ENCODE peak calls at places on chromosome 3, in four cellular contexts. One of them, this sample, is unnamed.

GRCh38 chr3:27114684-27115083 is 254.5 kb downstream of the NEK10 start:
- DNase-seq in breast epithelium: no peak
- DNase-seq in CD4-positive, alpha-beta T cell: no peak
- DNase-seq in fibroblast of lung: peak; percentile 57
- DNase-seq in this sample: no peak

GRCh38 chr3:4709336-4709735 is 216.2 kb downstream of the ITPR1 start:
- DNase-seq in breast epithelium: no peak
- DNase-seq in CD4-positive, alpha-beta T cell: no peak
- DNase-seq in fibroblast of lung: no peak
- DNase-seq in this sample: no peak

GRCh38 chr3:74328505-74328904 is 286.0 kb downstream of the CNTN3 start:
- DNase-seq in breast epithelium: no peak
- DNase-seq in CD4-positive, alpha-beta T cell: no peak
- DNase-seq in fibroblast of lung: no peak
- DNase-seq in this sample: no peak

GRCh38 chr3:161221881-161222600 is 930 bp downstream of the NMD3 start:
- DNase-seq in breast epithelium: no peak
- DNase-seq in CD4-positive, alpha-beta T cell: no peak
- DNase-seq in fibroblast of lung: peak; percentile 27
- DNase-seq in this sample: no peak

GRCh38 chr3:122609798-122610559 is 32.5 kb downstream of the PARP15 start:
- DNase-seq in breast epithelium: no peak
- DNase-seq in CD4-positive, alpha-beta T cell: no peak
- DNase-seq in fibroblast of lung: peak; percentile 84
- DNase-seq in this sample: no peak

GRCh38 chr3:41575754-41576153 is 376.4 kb downstream of the CTNNB1 start:
- DNase-seq in breast epithelium: no peak
- DNase-seq in CD4-positive, alpha-beta T cell: no peak
- DNase-seq in fibroblast of lung: no peak
- DNase-seq in this sample: no peak

GRCh38 chr3:143040264-143040879 is 39.0 kb downstream of the U2SURP start:
- DNase-seq in breast epithelium: no peak
- DNase-seq in CD4-positive, alpha-beta T cell: no peak
- DNase-seq in fibroblast of lung: peak; percentile 34
- DNase-seq in this sample: no peak

GRCh38 chr3:8261018-8261417 is 240.6 kb upstream of the LMCD1 start:
- DNase-seq in breast epithelium: no peak
- DNase-seq in CD4-positive, alpha-beta T cell: no peak
- DNase-seq in fibroblast of lung: no peak
- DNase-seq in this sample: no peak

GRCh38 chr3:162610261-162610660 is 1113.7 kb downstream of the OTOL1 start:
- DNase-seq in breast epithelium: no peak
- DNase-seq in CD4-positive, alpha-beta T cell: no peak
- DNase-seq in fibroblast of lung: no peak
- DNase-seq in this sample: no peak

GRCh38 chr3:100726706-100727105 is 17.4 kb downstream of the TFG start:
- DNase-seq in breast epithelium: no peak
- DNase-seq in CD4-positive, alpha-beta T cell: no peak
- DNase-seq in fibroblast of lung: no peak
- DNase-seq in this sample: no peak

GRCh38 chr3:20696393-20697045 is 510.5 kb upstream of the SGO1 start:
- DNase-seq in breast epithelium: no peak
- DNase-seq in CD4-positive, alpha-beta T cell: no peak
- DNase-seq in fibroblast of lung: no peak
- DNase-seq in this sample: no peak

GRCh38 chr3:127368186-127369032 is 80.6 kb upstream of the PRR20G start:
- DNase-seq in breast epithelium: no peak
- DNase-seq in CD4-positive, alpha-beta T cell: no peak
- DNase-seq in fibroblast of lung: no peak
- DNase-seq in this sample: no peak

GRCh38 chr3:69305011-69305410 is 80.9 kb downstream of the FRMD4B start:
- DNase-seq in breast epithelium: no peak
- DNase-seq in CD4-positive, alpha-beta T cell: no peak
- DNase-seq in fibroblast of lung: peak; percentile 48
- DNase-seq in this sample: no peak

DNA sequence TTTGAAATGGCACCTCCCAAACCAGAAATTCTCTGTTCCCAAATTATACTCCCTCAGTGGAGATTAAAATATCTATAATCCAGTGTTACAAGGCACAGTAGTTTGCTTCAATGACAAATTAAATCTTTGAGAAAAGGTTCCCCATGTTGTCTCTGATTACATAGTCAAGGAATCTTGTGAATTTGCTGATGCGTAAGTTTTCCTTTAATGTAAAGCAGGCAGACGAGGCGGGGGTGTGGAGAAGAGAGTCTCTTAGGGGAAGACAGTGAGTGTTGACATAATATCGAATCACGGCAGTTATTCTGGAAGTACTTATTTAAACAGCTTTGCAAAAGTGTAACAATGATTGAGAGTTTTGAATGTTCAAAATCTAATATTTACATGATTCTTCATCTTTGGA is 236.4 kb upstream of the RARB start:
- DNase-seq in breast epithelium: no peak
- DNase-seq in CD4-positive, alpha-beta T cell: no peak
- DNase-seq in fibroblast of lung: no peak
- DNase-seq in this sample: no peak
- H3K27ac ChIP-seq in breast epithelium: no peak overlapping the region
- H3K27ac ChIP-seq in CD4-positive, alpha-beta T cell: no peak overlapping the region
- H3K27ac ChIP-seq in fibroblast of lung: no peak overlapping the region
- H3K27ac ChIP-seq in this sample: no peak overlapping the region

GRCh38 chr3:46675426-46675825 is 18.1 kb downstream of the ALS2CL start:
- DNase-seq in breast epithelium: no peak
- DNase-seq in CD4-positive, alpha-beta T cell: no peak
- DNase-seq in fibroblast of lung: no peak
- DNase-seq in this sample: no peak
- H3K27ac ChIP-seq in breast epithelium: no peak overlapping the region
- H3K27ac ChIP-seq in CD4-positive, alpha-beta T cell: no peak overlapping the region
- H3K27ac ChIP-seq in fibroblast of lung: no peak overlapping the region
- H3K27ac ChIP-seq in this sample: no peak overlapping the region

DNA sequence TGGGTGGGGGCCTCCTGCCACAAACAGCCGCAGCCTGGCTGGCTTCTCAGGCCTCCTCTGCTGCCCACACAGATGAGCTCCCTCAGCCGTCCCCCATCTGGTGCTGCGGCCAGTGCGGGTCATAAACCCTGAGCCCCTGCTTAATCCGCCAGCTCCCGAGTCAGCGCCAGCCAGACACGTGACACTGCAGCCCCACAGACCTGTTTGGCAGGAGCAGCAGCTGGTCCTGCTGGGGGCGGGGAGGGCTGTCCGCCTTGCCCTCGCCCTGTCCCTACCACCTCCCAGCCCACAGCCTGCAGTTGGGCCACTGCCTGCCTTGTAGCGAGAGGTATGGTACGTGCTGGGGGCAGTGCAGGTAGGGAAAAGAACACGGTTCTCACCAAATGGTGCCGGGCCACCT is 86.2 kb downstream of the IQSEC1 start:
- DNase-seq in breast epithelium: no peak
- DNase-seq in CD4-positive, alpha-beta T cell: no peak
- DNase-seq in fibroblast of lung: no peak
- DNase-seq in this sample: no peak
- H3K27ac ChIP-seq in breast epithelium: no peak overlapping the region
- H3K27ac ChIP-seq in CD4-positive, alpha-beta T cell: no peak overlapping the region
- H3K27ac ChIP-seq in fibroblast of lung: no peak overlapping the region
- H3K27ac ChIP-seq in this sample: no peak overlapping the region

GRCh38 chr3:33119891-33120290 is 6.1 kb downstream of the CRTAP start:
- DNase-seq in breast epithelium: no peak
- DNase-seq in CD4-positive, alpha-beta T cell: no peak
- DNase-seq in fibroblast of lung: no peak
- DNase-seq in this sample: no peak
- H3K27ac ChIP-seq in breast epithelium: no peak overlapping the region
- H3K27ac ChIP-seq in CD4-positive, alpha-beta T cell: no peak overlapping the region
- H3K27ac ChIP-seq in fibroblast of lung: no peak overlapping the region
- H3K27ac ChIP-seq in this sample: no peak overlapping the region

GRCh38 chr3:56784452-56785001 is 17.2 kb downstream of the ARHGEF3 start:
- DNase-seq in breast epithelium: no peak
- DNase-seq in CD4-positive, alpha-beta T cell: no peak
- DNase-seq in fibroblast of lung: no peak
- DNase-seq in this sample: no peak

GRCh38 chr3:56787784-56788256 is 13.9 kb downstream of the ARHGEF3 start:
- DNase-seq in breast epithelium: no peak
- DNase-seq in CD4-positive, alpha-beta T cell: no peak
- DNase-seq in fibroblast of lung: no peak
- DNase-seq in this sample: no peak

GRCh38 chr3:56783644-56784451 is 17.9 kb downstream of the ARHGEF3 start:
- DNase-seq in breast epithelium: peak; percentile 81
- DNase-seq in CD4-positive, alpha-beta T cell: peak; percentile 64
- DNase-seq in fibroblast of lung: peak; percentile 91
- DNase-seq in this sample: no peak

GRCh38 chr3:56787258-56787777 is 14.4 kb downstream of the ARHGEF3 start:
- DNase-seq in breast epithelium: no peak
- DNase-seq in CD4-positive, alpha-beta T cell: no peak
- DNase-seq in fibroblast of lung: no peak
- DNase-seq in this sample: no peak

DNA sequence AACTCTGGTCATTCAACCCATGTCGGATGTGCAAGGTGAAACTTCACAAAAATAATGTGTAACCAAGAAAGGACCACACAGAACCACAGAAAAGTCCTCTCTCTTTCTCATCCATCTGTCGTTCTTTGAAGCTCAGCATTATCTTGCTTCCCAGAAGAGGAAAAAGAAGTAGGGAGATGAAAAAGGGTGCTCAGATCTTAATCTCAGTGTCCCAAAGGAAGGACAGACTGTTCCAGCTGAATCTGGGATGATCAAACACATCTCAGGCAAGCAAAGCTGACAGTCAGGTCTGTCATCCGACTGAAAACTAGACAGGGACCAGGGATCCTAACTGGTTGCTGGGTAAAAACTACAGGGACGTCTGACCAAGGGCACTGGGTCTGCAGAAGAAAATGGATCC is 16.2 kb downstream of the ARHGEF3 start:
- DNase-seq in breast epithelium: no peak
- DNase-seq in CD4-positive, alpha-beta T cell: no peak
- DNase-seq in fibroblast of lung: no peak
- DNase-seq in this sample: no peak
- H3K27ac ChIP-seq in breast epithelium: peak overlapping the region; percentile 74
- H3K27ac ChIP-seq in CD4-positive, alpha-beta T cell: peak overlapping the region; percentile 82
- H3K27ac ChIP-seq in fibroblast of lung: no peak overlapping the region
- H3K27ac ChIP-seq in this sample: no peak overlapping the region

GRCh38 chr3:11154036-11154952 is at the start of gene HRH1:
- DNase-seq in breast epithelium: no peak
- DNase-seq in CD4-positive, alpha-beta T cell: no peak
- DNase-seq in fibroblast of lung: peak; percentile 30
- DNase-seq in this sample: peak; percentile 9
- H3K27ac ChIP-seq in breast epithelium: peak within 1 kb of the TSS; percentile 13
- H3K27ac ChIP-seq in CD4-positive, alpha-beta T cell: no peak within 1 kb of the TSS
- H3K27ac ChIP-seq in fibroblast of lung: peak within 1 kb of the TSS; percentile 79
- H3K27ac ChIP-seq in this sample: no peak within 1 kb of the TSS

GRCh38 chr3:172052405-172052804 is 13.0 kb downstream of the FNDC3B start:
- DNase-seq in breast epithelium: no peak
- DNase-seq in CD4-positive, alpha-beta T cell: no peak
- DNase-seq in fibroblast of lung: no peak
- DNase-seq in this sample: no peak

GRCh38 chr3:172051957-172052354 is 12.6 kb downstream of the FNDC3B start:
- DNase-seq in breast epithelium: no peak
- DNase-seq in CD4-positive, alpha-beta T cell: no peak
- DNase-seq in fibroblast of lung: no peak
- DNase-seq in this sample: no peak

GRCh38 chr3:172056416-172056815 is 17.0 kb downstream of the FNDC3B start:
- DNase-seq in breast epithelium: no peak
- DNase-seq in CD4-positive, alpha-beta T cell: no peak
- DNase-seq in fibroblast of lung: no peak
- DNase-seq in this sample: no peak

GRCh38 chr3:172051310-172051956 is 12.1 kb downstream of the FNDC3B start:
- DNase-seq in breast epithelium: no peak
- DNase-seq in CD4-positive, alpha-beta T cell: no peak
- DNase-seq in fibroblast of lung: no peak
- DNase-seq in this sample: no peak

GRCh38 chr3:172054115-172054764 is 14.9 kb downstream of the FNDC3B start:
- DNase-seq in breast epithelium: peak; percentile 62
- DNase-seq in CD4-positive, alpha-beta T cell: no peak
- DNase-seq in fibroblast of lung: no peak
- DNase-seq in this sample: no peak
- H3K27ac ChIP-seq in breast epithelium: peak overlapping the region; percentile 86
- H3K27ac ChIP-seq in CD4-positive, alpha-beta T cell: no peak overlapping the region
- H3K27ac ChIP-seq in fibroblast of lung: no peak overlapping the region
- H3K27ac ChIP-seq in this sample: no peak overlapping the region

DNA sequence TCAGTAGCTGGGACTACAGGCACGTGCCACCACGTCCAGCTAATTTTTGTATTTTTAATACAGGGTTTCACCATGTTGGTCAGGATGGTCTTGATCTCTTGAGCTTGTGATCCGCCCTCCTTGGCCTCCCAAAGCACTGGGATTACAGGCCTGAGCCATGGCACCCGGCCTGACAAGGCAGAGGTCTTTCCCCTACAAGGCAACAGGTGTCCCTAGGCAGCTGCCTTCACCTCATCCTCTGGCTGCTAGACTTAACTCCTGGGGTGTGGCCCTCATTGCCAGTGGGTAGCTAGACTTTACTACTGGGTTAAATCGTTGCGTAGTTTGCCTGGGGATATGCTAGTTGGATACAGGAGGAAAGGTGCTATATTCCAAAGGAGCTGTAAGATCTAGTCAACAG is 81.4 kb downstream of the CHRD start:
- DNase-seq in breast epithelium: no peak
- DNase-seq in CD4-positive, alpha-beta T cell: no peak
- DNase-seq in fibroblast of lung: no peak
- DNase-seq in this sample: no peak
- H3K27ac ChIP-seq in breast epithelium: no peak overlapping the region
- H3K27ac ChIP-seq in CD4-positive, alpha-beta T cell: no peak overlapping the region
- H3K27ac ChIP-seq in fibroblast of lung: no peak overlapping the region
- H3K27ac ChIP-seq in this sample: no peak overlapping the region

DNA sequence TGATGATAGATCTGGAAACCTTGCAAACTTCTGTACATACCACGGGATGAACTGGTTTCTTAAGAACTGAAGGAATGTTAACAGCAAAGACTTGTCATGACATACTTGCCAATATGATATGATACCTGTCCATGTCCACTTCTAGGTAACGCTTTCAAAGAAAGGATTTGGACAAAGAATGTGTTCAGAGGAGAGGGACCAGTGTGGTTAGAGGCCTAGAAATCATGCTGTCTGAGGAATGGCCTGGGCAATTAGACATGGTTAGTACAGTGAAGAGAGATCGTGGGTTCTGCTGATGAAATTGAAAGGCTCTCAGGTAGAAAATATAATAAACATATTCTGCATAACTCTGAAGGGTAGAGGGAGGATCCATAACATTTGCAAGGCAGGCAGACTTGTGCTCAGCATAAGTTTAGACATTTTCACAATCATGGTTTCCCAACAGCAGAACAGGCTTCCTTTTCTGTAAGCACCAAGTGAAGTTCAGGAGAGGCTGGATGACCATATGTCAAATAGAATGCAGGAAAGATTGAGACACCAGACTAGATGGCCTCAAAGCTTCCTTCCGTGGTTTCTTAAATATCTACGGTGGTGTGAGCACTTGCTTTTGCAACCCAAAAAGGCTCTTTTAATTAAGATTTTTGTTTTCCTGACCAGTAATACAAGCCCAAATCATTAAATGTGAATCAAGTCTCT is 39.9 kb downstream of the TGFBR2 start:
- DNase-seq in breast epithelium: no peak
- DNase-seq in CD4-positive, alpha-beta T cell: no peak
- DNase-seq in fibroblast of lung: no peak
- DNase-seq in this sample: no peak
- H3K27ac ChIP-seq in breast epithelium: peak overlapping the region; percentile 20
- H3K27ac ChIP-seq in CD4-positive, alpha-beta T cell: peak overlapping the region; percentile 58
- H3K27ac ChIP-seq in fibroblast of lung: no peak overlapping the region
- H3K27ac ChIP-seq in this sample: peak overlapping the region; percentile 52

This sample was measured in caudate nucleus.